ENCODE peak calls at places on chromosomes 5 and 9, in nine cellular contexts. R is progenitor cell of endocrine pancreas; W is activated CD8-positive, alpha-beta T cell treated with anti-CD3 and anti-CD28 coated beads for 36 hours; S is IMR-90; U is GM12865; Q is B cell; X is A673; G is H9; E is adrenal gland. H is an unnamed sample.

GRCh38 chr5:63131618-63132285 is 553.1 kb downstream of the LRRC70 start:
- DNase-seq in R (no peak), W (no peak), S (peak), U (no peak), Q (no peak), X (peak), G (no peak), E (no peak), H (no peak)

GRCh38 chr5:149415245-149415967 is 36.3 kb upstream of the IL17B start:
- DNase-seq in R (no peak), W (no peak), S (no peak), U (no peak), Q (no peak), X (no peak), G (no peak), E (no peak), H (no peak)

GRCh38 chr5:90182726-90183125 is 226.8 kb downstream of the CETN3 start:
- DNase-seq in R (no peak), W (no peak), S (no peak), U (no peak), Q (no peak), X (no peak), G (no peak), E (no peak), H (no peak)

GRCh38 chr5:95369796-95370195 is 21.4 kb upstream of the FAM81B start:
- DNase-seq in R (no peak), W (no peak), S (no peak), U (no peak), Q (no peak), X (no peak), G (no peak), E (no peak), H (no peak)

GRCh38 chr5:150523472-150524350 is 15.8 kb downstream of the NDST1 start:
- DNase-seq in R (no peak), W (peak), S (peak), U (peak), Q (peak), X (peak), G (peak), E (peak), H (no peak)

GRCh38 chr9:128637656-128638055 is 19.0 kb downstream of the DYNC2I2 start:
- DNase-seq in R (no peak), W (no peak), S (peak), U (no peak), Q (no peak), X (no peak), G (no peak), E (no peak), H (no peak)

GRCh38 chr9:28782630-28783029 is 1209.3 kb upstream of the C9orf72 start:
- DNase-seq in R (no peak), W (no peak), S (no peak), U (no peak), Q (no peak), X (peak), G (no peak), E (no peak), H (no peak)

GRCh38 chr5:67165524-67166459 is 30.8 kb downstream of the CD180 start:
- DNase-seq in R (peak), W (peak), S (peak), U (peak), Q (peak), X (peak), G (peak), E (peak), H (peak)

GRCh38 chr5:132227235-132227484 is 493 bp downstream of the P4HA2 start:
- DNase-seq in R (no peak), W (no peak), S (no peak), U (no peak), Q (no peak), X (no peak), G (no peak), E (no peak), H (no peak)

GRCh38 chr5:36777105-36777757 is 99.3 kb upstream of the NIPBL start:
- DNase-seq in R (no peak), W (no peak), S (peak), U (peak), Q (no peak), X (peak), G (peak), E (peak), H (no peak)
- TF ChIP-seq CTCF in R (peak), W (no peak), S (peak), U (peak), Q (no peak), X (peak), G (peak), E (peak), H (no peak)

GRCh38 chr5:122499617-122500016 is 187.6 kb downstream of the SNCAIP start:
- DNase-seq in R (no peak), W (no peak), S (no peak), U (no peak), Q (no peak), X (no peak), G (no peak), E (no peak), H (no peak)

GRCh38 chr5:122500245-122501086 is 188.4 kb downstream of the SNCAIP start:
- DNase-seq in R (no peak), W (peak), S (peak), U (peak), Q (no peak), X (peak), G (peak), E (peak), H (no peak)

GRCh38 chr5:122493776-122494518 is 181.9 kb downstream of the SNCAIP start:
- DNase-seq in R (no peak), W (no peak), S (no peak), U (no peak), Q (no peak), X (no peak), G (no peak), E (no peak), H (peak)

GRCh38 chr5:122501087-122501435 is 189.0 kb downstream of the SNCAIP start:
- DNase-seq in R (no peak), W (no peak), S (peak), U (no peak), Q (no peak), X (no peak), G (no peak), E (peak), H (no peak)

DNA sequence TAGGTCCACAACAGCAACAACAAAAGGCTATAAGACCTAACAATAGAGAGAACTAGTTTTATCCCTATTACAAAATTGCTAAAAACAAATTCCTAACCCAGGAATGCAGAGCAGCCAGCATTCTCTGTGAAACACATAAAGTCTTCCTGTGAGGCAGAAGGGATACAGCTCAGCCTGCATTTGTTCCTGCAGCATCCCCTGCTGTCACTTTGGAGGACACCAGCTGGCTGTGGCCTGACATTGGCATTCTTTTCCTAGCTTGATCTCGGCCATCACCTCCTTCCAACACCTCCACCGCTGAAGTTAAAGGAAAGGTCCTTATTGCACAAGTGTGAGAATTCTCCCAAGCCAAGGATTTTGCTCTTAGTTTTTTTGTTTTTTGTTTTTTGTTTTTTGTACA is 186.1 kb downstream of the SNCAIP start:
- DNase-seq in R (no peak), W (no peak), S (peak), U (no peak), Q (no peak), X (peak), G (peak), E (no peak), H (no peak)
- TF ChIP-seq CTCF in R (peak), W (no peak), S (peak), U (peak), Q (no peak), X (peak), G (peak), E (no peak), H (no peak)

GRCh38 chr9:6845881-6846280 is 88.1 kb downstream of the KDM4C start:
- DNase-seq in R (no peak), W (no peak), S (peak), U (no peak), Q (no peak), X (no peak), G (peak), E (no peak), H (no peak)
- TF ChIP-seq CTCF in R (peak), W (no peak), S (peak), U (no peak), Q (no peak), X (no peak), G (peak), E (no peak), H (no peak)

DNA sequence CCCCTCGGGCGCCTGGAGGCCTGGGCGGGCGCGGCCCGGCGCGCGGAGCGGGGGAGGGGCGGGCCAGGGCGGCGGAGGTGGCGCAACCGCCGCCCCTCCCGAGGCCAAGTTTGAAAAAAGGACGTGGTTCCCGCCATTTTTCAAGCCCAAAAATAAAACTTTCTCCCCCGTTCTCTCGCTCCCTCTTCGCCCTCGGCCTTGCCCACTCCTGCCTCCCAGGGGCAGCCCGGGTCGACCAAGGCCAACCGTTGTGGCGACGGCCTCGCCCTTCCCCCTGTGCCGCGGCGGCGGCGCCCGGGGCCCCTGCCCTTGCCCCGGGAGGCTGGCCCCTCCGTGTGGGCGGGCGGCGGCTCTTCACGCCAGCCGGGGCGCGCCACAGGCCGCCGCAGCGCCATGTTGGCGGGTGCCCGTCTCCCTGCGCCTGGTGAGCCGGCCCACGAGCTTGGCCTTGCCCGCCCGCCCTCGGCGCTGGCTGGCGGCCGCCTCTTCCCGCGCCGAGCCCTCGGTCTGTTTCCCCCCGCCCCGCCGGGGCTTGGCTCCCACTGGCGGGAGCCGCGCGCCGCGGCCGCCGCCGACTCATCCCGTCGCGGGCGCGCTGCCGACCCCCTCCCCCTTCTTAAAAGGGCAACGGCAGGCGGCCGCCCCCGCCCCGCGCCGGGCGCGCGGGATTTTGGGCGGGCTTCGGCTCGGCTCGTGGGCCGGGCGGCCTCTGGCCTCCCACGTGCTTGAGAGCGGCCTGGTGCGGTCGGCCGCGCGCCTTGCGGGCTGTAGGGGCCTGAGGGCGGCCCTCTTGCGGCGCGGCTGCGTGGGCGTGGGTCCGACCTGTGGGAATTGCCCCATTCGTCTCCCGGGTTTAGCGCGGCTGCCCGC is 1.3 kb downstream of the ANP32B start:
- DNase-seq in R (peak), W (peak), S (peak), U (peak), Q (peak), X (peak), G (peak), E (peak), H (peak)
- TF ChIP-seq CTCF in R (no peak), W (no peak), S (peak), U (no peak), Q (no peak), X (no peak), G (no peak), E (no peak), H (no peak)

GRCh38 chr9:82526629-82527028 is 536.3 kb downstream of the RASEF start:
- DNase-seq in R (no peak), W (no peak), S (no peak), U (no peak), Q (no peak), X (no peak), G (no peak), E (no peak), H (no peak)

GRCh38 chr9:82524407-82524806 is 535.8 kb downstream of the SPATA31D1 start:
- DNase-seq in R (no peak), W (no peak), S (no peak), U (no peak), Q (no peak), X (no peak), G (no peak), E (no peak), H (no peak)
- TF ChIP-seq CTCF in R (no peak), W (no peak), S (no peak), U (no peak), Q (no peak), X (no peak), G (peak), E (no peak), H (no peak)

GRCh38 chr9:135400496-135400895 is 79.1 kb upstream of the PPP1R26 start:
- DNase-seq in R (no peak), W (no peak), S (no peak), U (no peak), Q (no peak), X (no peak), G (no peak), E (no peak), H (no peak)
- TF ChIP-seq CTCF in R (no peak), W (no peak), S (no peak), U (no peak), Q (no peak), X (no peak), G (no peak), E (no peak), H (no peak)

GRCh38 chr5:165630211-165630866 is 2124.9 kb downstream of the MAT2B start:
- DNase-seq in R (peak), W (peak), S (peak), U (peak), Q (no peak), X (peak), G (peak), E (peak), H (peak)
- TF ChIP-seq CTCF in R (peak), W (peak), S (peak), U (peak), Q (peak), X (peak), G (peak), E (peak), H (peak)

DNA sequence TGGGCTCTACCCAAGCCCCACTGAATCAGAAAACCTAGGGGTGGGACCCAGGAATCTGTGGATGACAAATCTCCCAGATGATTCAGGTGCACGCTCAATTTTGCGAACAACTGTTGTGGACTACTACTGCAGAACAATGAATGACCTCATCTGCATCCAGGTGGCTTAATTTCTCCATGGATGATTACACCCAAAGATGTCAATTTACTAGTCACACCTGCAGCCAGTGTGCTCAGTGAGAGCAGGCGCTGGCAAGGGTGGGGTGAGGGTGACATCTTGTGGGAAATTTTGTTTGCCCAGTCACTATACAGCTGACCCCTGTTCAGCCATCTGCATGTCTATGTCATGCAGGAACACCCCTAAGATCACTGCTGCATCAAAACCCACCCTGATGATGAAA is 118.2 kb downstream of the ENTREP1 start:
- DNase-seq in R (no peak), W (no peak), S (no peak), U (no peak), Q (no peak), X (no peak), G (no peak), E (no peak), H (no peak)
- TF ChIP-seq CTCF in R (no peak), W (no peak), S (no peak), U (no peak), Q (no peak), X (no peak), G (no peak), E (no peak), H (no peak)

GRCh38 chr5:145847499-145848497 is 12.7 kb upstream of the PRELID2 start:
- DNase-seq in R (no peak), W (no peak), S (peak), U (no peak), Q (no peak), X (no peak), G (no peak), E (no peak), H (no peak)
- TF ChIP-seq CTCF in R (no peak), W (no peak), S (no peak), U (no peak), Q (no peak), X (no peak), G (no peak), E (no peak), H (no peak)

GRCh38 chr5:126808619-126809018 is 31.7 kb downstream of the LMNB1 start:
- DNase-seq in R (no peak), W (no peak), S (peak), U (peak), Q (peak), X (peak), G (no peak), E (no peak), H (no peak)
- TF ChIP-seq CTCF in R (peak), W (peak), S (peak), U (peak), Q (peak), X (peak), G (peak), E (peak), H (peak)